ENCODE peak calls at places on chromosomes 5 and 9, in ten cellular contexts. X is activated B cell treated with CpG ODN at 0.5 μM for 24 hours; I is CD8-positive, alpha-beta T cell; T is effector memory CD8-positive, alpha-beta T cell; O is HepG2; E is left cardiac atrium; Y is pancreas; M is psoas muscle; Z is central memory CD8-positive, alpha-beta T cell; W is activated T-cell treated with anti-CD3 and anti-CD28 coated beads, Interleukin-2, amount 50 U/mL, for 4 hours. C is an unnamed sample.

GRCh38 chr9:70250221-70250620 is 8.6 kb upstream of the SMC5 start:
- ATAC-seq in Z (no peak), W (no peak), X (no peak), I (no peak), M (no peak), E (no peak), T (no peak), Y (no peak), O (no peak), C (no peak)

GRCh38 chr5:142655339-142656267 is 30.3 kb downstream of the FGF1 start:
- ATAC-seq in Z (no peak), T (peak), O (peak), W (peak), X (peak), Y (peak), I (peak), M (peak), E (peak), C (peak)

GRCh38 chr9:38145526-38146053 is 76.6 kb upstream of the SHB start:
- ATAC-seq in I (no peak), O (no peak), Y (no peak), Z (no peak), E (no peak), M (no peak), X (no peak), W (no peak), T (no peak), C (peak)

GRCh38 chr5:151492729-151493128 is 45.3 kb downstream of the SLC36A1 start:
- ATAC-seq in W (no peak), O (no peak), T (no peak), M (peak), Y (peak), X (no peak), Z (no peak), E (peak), I (no peak), C (no peak)

GRCh38 chr9:95089916-95090791 is 227.4 kb downstream of the FANCC start:
- ATAC-seq in X (no peak), W (no peak), E (peak), I (no peak), M (peak), Y (peak), Z (no peak), T (no peak), O (peak), C (no peak)

GRCh38 chr5:180007582-180007981 is 64.0 kb downstream of the RNF130 start:
- ATAC-seq in M (no peak), I (no peak), X (no peak), Y (peak), Z (no peak), W (no peak), T (no peak), O (no peak), E (peak), C (no peak)

GRCh38 chr5:65482280-65482726 is 583 bp upstream of the ADAMTS6 start:
- ATAC-seq in O (peak), M (no peak), X (no peak), Z (peak), W (peak), E (peak), T (peak), Y (peak), I (peak), C (no peak)

GRCh38 chr9:87606921-87607521 is 109.4 kb downstream of the DAPK1 start:
- ATAC-seq in E (no peak), X (no peak), Z (no peak), O (no peak), I (no peak), W (no peak), Y (no peak), T (no peak), M (no peak), C (no peak)

GRCh38 chr9:93186151-93186715 is 2.3 kb downstream of the WNK2 start:
- ATAC-seq in X (no peak), T (no peak), Y (peak), W (no peak), E (no peak), Z (no peak), M (no peak), I (no peak), O (peak), C (no peak)

GRCh38 chr5:150026682-150027172 is 26.2 kb downstream of the HMGXB3 start:
- ATAC-seq in E (no peak), M (no peak), Y (no peak), T (no peak), I (no peak), Z (no peak), X (no peak), W (no peak), O (peak), C (no peak)

GRCh38 chr5:178107889-178108288 is 5.4 kb upstream of the N4BP3 start:
- ATAC-seq in E (no peak), X (no peak), T (no peak), Y (no peak), W (no peak), Z (no peak), O (no peak), I (no peak), M (no peak), C (no peak)

GRCh38 chr9:4490705-4491620 is 695 bp downstream of the SLC1A1 start:
- ATAC-seq in Y (peak), X (peak), I (no peak), E (peak), W (peak), M (peak), T (no peak), O (no peak), Z (peak), C (peak)

GRCh38 chr9:589723-590122 is 251.8 kb upstream of the DMRT1 start:
- ATAC-seq in E (peak), Y (no peak), Z (no peak), X (no peak), W (no peak), M (no peak), I (no peak), T (no peak), O (no peak), C (no peak)

GRCh38 chr5:100110497-100110896 is 424.7 kb upstream of the FAM174A start:
- ATAC-seq in T (no peak), Y (no peak), I (no peak), M (no peak), X (no peak), W (no peak), E (no peak), O (no peak), Z (no peak), C (no peak)

GRCh38 chr5:107557051-107557658 is 113.6 kb downstream of the EFNA5 start:
- ATAC-seq in W (no peak), O (no peak), Y (peak), X (no peak), E (peak), Z (no peak), I (no peak), T (no peak), M (peak), C (peak)

GRCh38 chr5:112331892-112332291 is 87.2 kb downstream of the EPB41L4A start:
- ATAC-seq in E (no peak), T (no peak), O (no peak), M (no peak), Z (no peak), I (no peak), W (no peak), X (no peak), Y (no peak), C (no peak)

GRCh38 chr9:87116492-87116891 is 169.2 kb upstream of the GAS1 start:
- ATAC-seq in W (no peak), Z (no peak), I (no peak), T (no peak), Y (no peak), M (no peak), X (no peak), E (peak), O (no peak), C (no peak)

GRCh38 chr9:88835038-88835466 is 156.2 kb upstream of the S1PR3 start:
- ATAC-seq in Y (no peak), Z (peak), I (peak), E (peak), O (no peak), W (peak), T (peak), X (peak), M (no peak), C (peak)

C was measured in stimulated activated memory B cell treated with anti-CD40 and anti-IgM and Interleukin-4, amounts not matched to agents 10 μg/mL and 1 μg/mL and 100 μg/mL, for 72 hours.